ENCODE peak calls at places on chromosomes 11 and 22, in ten cellular contexts. F is IMR-90; T is small intestine; S is heart right ventricle; I is H9; W is stomach; C is neural progenitor cell; X is CD4-positive, alpha-beta memory T cell; K is AG04450; B is ovary. H is an unnamed sample.

GRCh38 chr11:76025068-76025467 is 181.2 kb downstream of the WNT11 start:
- DNase-seq in I (no peak), T (no peak), B (no peak), W (no peak), X (no peak), S (no peak), K (peak), F (peak), C (no peak), H (no peak)

GRCh38 chr22:36395922-36396321 is 8.2 kb upstream of the MYH9 start:
- DNase-seq in I (no peak), S (no peak), F (peak), B (no peak), W (no peak), K (no peak), T (peak), C (no peak), X (no peak), H (no peak)

GRCh38 chr11:33135216-33135615 is 26.1 kb downstream of the CSTF3 start:
- DNase-seq in T (no peak), W (no peak), K (peak), C (no peak), X (no peak), I (no peak), F (peak), B (no peak), S (no peak), H (no peak)

GRCh38 chr11:17906436-17906835 is 106.4 kb downstream of the SERGEF start:
- DNase-seq in C (peak), T (no peak), X (no peak), W (no peak), K (no peak), I (peak), S (no peak), B (no peak), F (no peak), H (no peak)

GRCh38 chr11:77089004-77089545 is 13.6 kb upstream of the OMP start:
- DNase-seq in W (no peak), S (no peak), C (no peak), X (no peak), I (no peak), K (no peak), T (no peak), B (peak), F (no peak), H (no peak)

GRCh38 chr11:9700105-9700801 is 36.4 kb downstream of the SWAP70 start:
- DNase-seq in F (no peak), X (no peak), W (no peak), C (no peak), K (no peak), B (no peak), S (no peak), T (no peak), I (no peak), H (no peak)

GRCh38 chr11:1323779-1324178 is 14.3 kb upstream of the TOLLIP start:
- DNase-seq in F (no peak), K (no peak), I (no peak), T (peak), W (no peak), S (no peak), X (no peak), B (no peak), C (no peak), H (no peak)

GRCh38 chr22:26409705-26410376 is 19.2 kb upstream of the ASPHD2 start:
- DNase-seq in X (no peak), F (no peak), C (no peak), K (no peak), T (no peak), B (no peak), I (no peak), S (no peak), W (no peak), H (no peak)

GRCh38 chr11:65868076-65868667 is 4.4 kb downstream of the EFEMP2 start:
- DNase-seq in K (no peak), X (peak), S (no peak), T (no peak), I (peak), F (no peak), C (peak), W (no peak), B (peak), H (no peak)

GRCh38 chr22:22386602-22387385 is 121.7 kb downstream of the ZNF280B start:
- DNase-seq in F (no peak), W (no peak), B (no peak), S (no peak), X (no peak), C (no peak), K (no peak), T (peak), I (no peak), H (no peak)

GRCh38 chr22:46402505-46402904 is 67.0 kb downstream of the TRMU start:
- DNase-seq in S (no peak), X (no peak), K (no peak), W (no peak), I (no peak), F (no peak), B (no peak), C (no peak), T (no peak), H (no peak)

GRCh38 chr11:57248780-57249383 is 11.8 kb upstream of the APLNR start:
- DNase-seq in X (no peak), F (peak), T (peak), C (peak), S (peak), W (peak), K (peak), I (peak), B (peak), H (no peak)

GRCh38 chr22:49964136-49964492 is 3.5 kb downstream of the PIM3 start:
- DNase-seq in W (peak), K (no peak), I (no peak), B (no peak), F (no peak), S (no peak), C (no peak), X (peak), T (no peak), H (no peak)

GRCh38 chr22:46351767-46352166 is 16.3 kb downstream of the TRMU start:
- DNase-seq in K (no peak), T (no peak), X (no peak), F (no peak), S (no peak), W (no peak), C (no peak), B (peak), I (no peak), H (no peak)

GRCh38 chr11:70367071-70367470 is 31.3 kb upstream of the CTTN start:
- DNase-seq in K (peak), S (no peak), T (no peak), X (no peak), W (no peak), C (no peak), F (peak), I (no peak), B (no peak), H (no peak)

GRCh38 chr11:107549253-107549953 is 16.1 kb downstream of the ALKBH8 start:
- DNase-seq in W (no peak), K (no peak), C (peak), B (no peak), T (peak), F (peak), S (peak), I (no peak), X (peak), H (peak)

GRCh38 chr11:61880454-61880853 is 10.9 kb downstream of the FADS3 start:
- DNase-seq in W (no peak), B (no peak), F (no peak), T (no peak), I (no peak), C (no peak), S (no peak), K (no peak), X (no peak), H (peak)

GRCh38 chr11:114215428-114215827 is 80.8 kb upstream of the NNMT start:
- DNase-seq in B (no peak), X (no peak), T (no peak), W (no peak), F (no peak), K (no peak), I (no peak), S (no peak), C (no peak), H (no peak)

GRCh38 chr22:49004484-49005399 is 822.9 kb downstream of the BRD1 start:
- DNase-seq in C (no peak), F (no peak), W (peak), S (no peak), B (no peak), X (no peak), I (peak), K (no peak), T (no peak), H (no peak)

GRCh38 chr11:76315182-76315853 is 65.6 kb downstream of the THAP12 start:
- DNase-seq in I (no peak), S (no peak), C (no peak), B (no peak), X (no peak), F (no peak), K (no peak), W (no peak), T (no peak), H (no peak)

GRCh38 chr11:14230407-14230806 is 128.6 kb downstream of the RRAS2 start:
- DNase-seq in B (no peak), T (no peak), K (no peak), W (no peak), S (no peak), F (no peak), C (no peak), I (no peak), X (no peak), H (no peak)

GRCh38 chr11:65571420-65571819 is 918 bp upstream of the FAM89B start:
- DNase-seq in K (no peak), X (no peak), T (no peak), F (no peak), S (no peak), W (no peak), B (no peak), C (no peak), I (no peak), H (no peak)

GRCh38 chr11:83057721-83058120 is 14.0 kb downstream of the RAB30 start:
- DNase-seq in T (no peak), B (no peak), I (no peak), C (no peak), F (no peak), X (no peak), S (no peak), W (no peak), K (no peak), H (no peak)

GRCh38 chr11:83063073-83063754 is 8.5 kb downstream of the RAB30 start:
- DNase-seq in K (no peak), B (no peak), X (peak), W (no peak), C (no peak), S (no peak), I (no peak), F (peak), T (peak), H (no peak)

GRCh38 chr11:83064011-83064410 is 7.7 kb downstream of the RAB30 start:
- DNase-seq in X (no peak), W (no peak), B (no peak), F (no peak), I (no peak), T (no peak), K (no peak), C (no peak), S (no peak), H (no peak)

GRCh38 chr11:83060965-83061364 is 10.7 kb downstream of the RAB30 start:
- DNase-seq in B (no peak), F (no peak), T (no peak), X (no peak), I (no peak), C (no peak), K (no peak), S (no peak), W (no peak), H (no peak)

GRCh38 chr11:83061883-83062282 is 9.8 kb downstream of the RAB30 start:
- DNase-seq in T (no peak), B (no peak), W (no peak), X (no peak), S (no peak), K (no peak), C (no peak), I (no peak), F (no peak), H (no peak)
- H3K27ac ChIP-seq in T (peak), B (no peak), W (no peak), X (no peak), S (no peak), K (no peak), C (no peak), I (no peak), F (no peak), H (no peak)

DNA sequence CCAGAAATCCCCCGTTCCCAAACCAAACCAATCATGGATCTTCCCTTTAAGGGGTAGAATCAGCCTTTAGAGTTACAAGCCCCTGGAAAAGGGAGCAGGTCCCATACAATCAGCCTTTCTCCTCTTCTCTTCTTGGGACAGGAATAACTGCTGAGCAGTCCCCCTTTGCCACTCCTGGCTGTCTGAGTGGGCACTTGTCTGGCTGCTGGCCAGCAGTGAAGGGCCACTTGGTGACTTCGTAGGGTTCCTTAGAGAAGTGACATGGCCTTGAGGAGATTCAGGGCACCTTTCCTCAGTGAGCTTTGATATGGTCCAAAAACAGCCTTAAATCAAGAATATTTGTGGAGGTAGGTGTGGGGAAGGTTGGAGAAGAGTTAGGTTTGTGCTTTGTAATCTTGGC is 53.5 kb upstream of the HORMAD2 start:
- DNase-seq in T (no peak), X (no peak), F (no peak), S (no peak), K (no peak), B (no peak), W (no peak), I (no peak), C (no peak), H (no peak)
- H3K27ac ChIP-seq in T (peak), X (no peak), F (no peak), S (no peak), K (no peak), B (no peak), W (peak), I (no peak), C (no peak), H (peak)

GRCh38 chr11:45848654-45849081 is 1.4 kb downstream of the CRY2 start:
- DNase-seq in B (no peak), S (no peak), C (no peak), X (no peak), F (no peak), K (no peak), W (peak), T (peak), I (no peak), H (no peak)

GRCh38 chr11:45846174-45846675 is 1.1 kb upstream of the CRY2 start:
- DNase-seq in W (no peak), X (no peak), B (no peak), K (no peak), S (no peak), C (no peak), T (no peak), F (no peak), I (no peak), H (no peak)

GRCh38 chr11:45847908-45848316 is 637 bp downstream of the CRY2 start:
- DNase-seq in C (peak), F (peak), B (peak), I (peak), S (peak), X (peak), T (peak), W (peak), K (no peak), H (peak)

GRCh38 chr11:45844822-45845573 is 2.3 kb upstream of the CRY2 start:
- DNase-seq in W (no peak), B (no peak), I (no peak), K (no peak), C (no peak), T (no peak), S (no peak), X (no peak), F (no peak), H (no peak)

GRCh38 chr11:45846974-45847907 is at the start of gene CRY2:
- DNase-seq in I (peak), W (peak), K (peak), T (peak), B (peak), S (peak), F (peak), X (peak), C (peak), H (peak)
- H3K27ac ChIP-seq in I (no peak), W (peak), K (peak), T (peak), B (peak), S (peak), F (peak), X (peak), C (no peak), H (peak)

DNA sequence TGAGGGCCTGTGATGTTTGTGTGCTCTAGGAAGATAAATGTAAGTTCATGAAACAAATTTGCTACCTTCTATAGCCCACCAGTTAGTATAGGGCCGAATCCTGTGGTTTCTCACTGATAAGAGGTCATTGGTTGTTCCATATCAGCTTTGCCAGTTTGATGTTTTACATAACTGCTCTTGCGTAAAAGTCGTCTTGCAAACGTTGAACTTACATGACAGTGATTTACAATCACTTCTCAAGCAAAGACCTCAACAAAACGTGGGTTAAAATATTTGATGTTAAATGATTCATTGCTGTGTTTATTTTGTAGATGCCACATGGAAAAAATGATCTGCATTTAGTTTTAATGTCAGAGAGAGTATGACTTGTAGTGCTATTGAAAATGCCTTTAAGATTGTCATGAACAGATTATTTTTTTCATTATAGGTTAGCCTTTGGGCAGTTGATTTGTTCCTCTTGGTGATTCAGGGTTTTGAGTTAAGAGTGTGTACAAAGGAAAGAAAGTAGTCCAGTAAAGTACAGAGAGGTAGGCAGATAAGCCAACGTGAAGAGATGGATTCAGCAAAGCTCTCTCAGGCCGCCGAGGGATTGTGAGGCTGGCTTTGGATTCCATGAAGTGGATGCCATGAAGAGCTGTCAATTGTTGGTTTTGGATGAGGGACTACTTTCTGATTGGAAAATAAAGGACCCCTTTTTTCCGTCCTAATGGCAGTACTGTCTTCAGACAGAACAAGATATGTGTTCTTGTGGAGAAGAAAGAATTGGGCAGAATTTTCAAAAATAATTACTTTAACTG is 2.6 kb downstream of the EWSR1 start:
- DNase-seq in X (no peak), W (no peak), F (peak), K (no peak), S (no peak), B (no peak), T (peak), C (peak), I (no peak), H (no peak)
- H3K27ac ChIP-seq in X (peak), W (no peak), F (no peak), K (no peak), S (peak), B (no peak), T (no peak), C (no peak), I (no peak), H (peak)

GRCh38 chr11:73034330-73034729 is 107.8 kb downstream of the FCHSD2 start:
- DNase-seq in W (no peak), C (no peak), I (no peak), T (no peak), B (no peak), K (no peak), X (peak), F (no peak), S (no peak), H (no peak)

GRCh38 chr11:73034777-73035176 is 107.3 kb downstream of the FCHSD2 start:
- DNase-seq in B (no peak), T (peak), C (no peak), K (no peak), S (no peak), I (no peak), F (no peak), X (no peak), W (no peak), H (no peak)

GRCh38 chr11:73040046-73040445 is 102.1 kb downstream of the FCHSD2 start:
- DNase-seq in S (no peak), B (no peak), K (no peak), X (no peak), I (no peak), C (peak), F (no peak), W (no peak), T (no peak), H (no peak)
- H3K27ac ChIP-seq in S (no peak), B (no peak), K (no peak), X (no peak), I (no peak), C (peak), F (no peak), W (no peak), T (no peak), H (no peak)

GRCh38 chr11:67271212-67271547 is 4.9 kb downstream of the GRK2 start:
- DNase-seq in S (no peak), C (no peak), I (no peak), W (no peak), B (no peak), X (no peak), F (no peak), T (no peak), K (no peak), H (no peak)
- H3K27ac ChIP-seq in S (peak), C (no peak), I (no peak), W (peak), B (no peak), X (peak), F (no peak), T (no peak), K (no peak), H (peak)

DNA sequence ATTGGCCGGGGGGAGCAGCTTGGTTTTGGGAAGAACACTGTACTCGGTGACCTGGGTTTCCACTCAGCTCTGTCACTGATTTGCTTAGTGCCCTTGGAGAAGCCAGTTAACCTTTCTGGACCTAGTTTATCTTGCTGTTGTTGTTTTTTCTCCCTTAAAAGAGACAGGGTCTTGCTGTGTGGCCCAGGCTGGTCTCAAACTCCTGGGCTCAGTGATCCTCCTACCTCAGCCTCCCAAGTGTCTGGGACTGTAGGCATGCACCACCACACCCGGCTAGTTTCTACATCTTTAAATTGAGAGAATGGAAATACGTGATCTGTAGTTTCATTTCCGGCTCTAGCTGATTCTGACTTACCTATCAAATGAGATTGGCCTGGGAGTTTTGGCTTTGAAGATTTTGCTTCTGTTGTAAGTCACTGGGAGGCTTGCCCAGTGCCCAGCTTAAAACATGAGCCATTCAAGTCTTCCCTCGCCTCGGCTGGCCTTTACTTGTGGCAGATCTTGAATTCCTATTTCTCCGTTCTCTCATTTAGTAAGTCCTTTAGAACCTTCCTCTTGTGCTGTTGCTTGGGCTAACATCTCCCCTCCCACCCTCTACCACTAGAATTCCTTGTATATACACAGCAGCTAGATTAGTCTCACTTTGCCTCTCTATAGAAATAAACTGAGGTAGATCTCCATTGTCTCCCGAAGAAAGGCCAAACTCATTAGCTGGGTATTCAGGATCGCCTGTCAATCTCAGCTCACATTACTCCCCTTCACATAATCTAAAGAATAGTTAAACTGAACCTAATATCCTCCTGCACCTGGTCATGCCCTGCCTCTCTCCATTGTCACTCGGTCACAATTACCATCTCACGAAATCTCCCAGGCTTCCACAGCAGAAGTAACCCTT is 87.7 kb upstream of the SLC25A18 start:
- DNase-seq in K (no peak), I (no peak), T (no peak), B (no peak), F (no peak), S (no peak), W (no peak), C (peak), X (no peak), H (no peak)
- H3K27ac ChIP-seq in K (no peak), I (no peak), T (no peak), B (no peak), F (no peak), S (no peak), W (no peak), C (peak), X (no peak), H (no peak)

DNA sequence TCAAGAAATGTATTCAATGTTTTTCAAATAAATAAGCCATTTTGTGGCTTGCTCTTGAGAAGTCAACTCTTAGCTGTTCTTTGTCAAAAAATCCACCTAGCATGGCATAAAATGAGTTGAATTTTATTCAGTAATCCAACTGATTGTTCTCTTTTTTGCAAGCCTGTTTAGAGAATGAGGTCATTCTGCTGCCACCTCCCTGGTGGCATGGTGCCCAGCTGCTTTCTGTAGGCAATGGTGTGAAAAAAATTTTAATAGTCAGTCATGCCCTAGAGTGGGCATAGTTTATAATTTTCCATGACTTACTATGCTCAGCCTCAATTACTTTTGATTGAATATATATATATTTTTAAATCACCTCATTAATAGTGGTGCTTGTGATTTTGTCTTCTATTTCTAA is 177.2 kb downstream of the INSC start:
- DNase-seq in F (no peak), S (peak), I (no peak), T (no peak), B (no peak), X (no peak), C (no peak), K (no peak), W (no peak), H (no peak)
- H3K27ac ChIP-seq in F (no peak), S (no peak), I (no peak), T (no peak), B (no peak), X (no peak), C (no peak), K (no peak), W (no peak), H (no peak)

H was measured in Peyer's patch.